ENCODE peak calls at places on chromosome 16, in eight cellular contexts. S is fibroblast of the conjunctiva; T is heart left ventricle; W is activated effector memory CD4-positive, alpha-beta T cell treated with anti-CD3 and anti-CD28 coated beads, Interleukin-2, amount 50 U/mL, for 16 hours; A is stimulated activated CD4-positive, alpha-beta T cell treated with anti-CD3 and anti-CD28 coated beads, Interleukin-1b, Interleukin-23, amount 100 ng/mL, for 4 hours; B is mucosa of descending colon; U is NCI-H1694 treated with DMSO at 0.1 percent for 48 hours; N is 8988T. E is an unnamed sample.

GRCh38 chr16:6643083-6643686 is 689.5 kb upstream of the RBFOX1 start:
- DNase-seq in S (peak; percentile 20), T (no peak), W (peak; percentile 68), A (peak; percentile 1), B (peak; percentile 82), U (peak; percentile 29), N (no peak), E (no peak)

GRCh38 chr16:2339521-2340484 is 725 bp downstream of the ABCA3 start:
- DNase-seq in S (no peak), T (peak; percentile 84), W (peak; percentile 75), A (peak; percentile 34), B (peak; percentile 50), U (no peak), N (peak; percentile 34), E (peak; percentile 68)

GRCh38 chr16:84839956-84840355 is 20.2 kb downstream of the CRISPLD2 start:
- DNase-seq in S (no peak), T (no peak), W (no peak), A (no peak), B (no peak), U (no peak), N (peak; percentile 76), E (peak; percentile 91)

GRCh38 chr16:85102106-85102630 is 10.1 kb downstream of the CIBAR2 start:
- DNase-seq in S (no peak), T (no peak), W (no peak), A (no peak), B (no peak), U (no peak), N (no peak), E (peak; percentile 64)

GRCh38 chr16:86595983-86596605 is 17.7 kb downstream of the FOXL1 start:
- DNase-seq in S (no peak), T (no peak), W (no peak), A (no peak), B (no peak), U (no peak), N (no peak), E (no peak)

GRCh38 chr16:3098459-3099394 is at the start of gene ZSCAN10:
- DNase-seq in S (no peak), T (peak; percentile 46), W (no peak), A (no peak), B (no peak), U (no peak), N (no peak), E (no peak)

GRCh38 chr16:88442811-88443576 is 10.1 kb upstream of the ZFPM1 start:
- DNase-seq in S (peak; percentile 26), T (peak; percentile 90), W (peak; percentile 94), A (peak; percentile 81), B (peak; percentile 82), U (no peak), N (peak; percentile 100), E (peak; percentile 100)

GRCh38 chr16:88681084-88681680 is 5.1 kb downstream of the SNAI3 start:
- DNase-seq in S (no peak), T (no peak), W (peak; percentile 81), A (no peak), B (peak; percentile 77), U (no peak), N (peak; percentile 91), E (no peak)

GRCh38 chr16:14399397-14400284 is 230.4 kb downstream of the PARN start:
- DNase-seq in S (peak; percentile 63), T (no peak), W (no peak), A (no peak), B (no peak), U (no peak), N (no peak), E (peak; percentile 80)

GRCh38 chr16:49012961-49013726 is 268.5 kb downstream of the CBLN1 start:
- DNase-seq in S (no peak), T (peak; percentile 80), W (no peak), A (no peak), B (no peak), U (peak; percentile 91), N (no peak), E (no peak)

GRCh38 chr16:1691276-1691675 is 13.2 kb downstream of the JPT2 start:
- DNase-seq in S (no peak), T (no peak), W (no peak), A (no peak), B (no peak), U (no peak), N (no peak), E (no peak)

GRCh38 chr16:3952342-3953131 is 72.0 kb upstream of the CREBBP start:
- DNase-seq in S (peak; percentile 87), T (peak; percentile 86), W (peak; percentile 8), A (no peak), B (peak; percentile 27), U (no peak), N (no peak), E (peak; percentile 95)

GRCh38 chr16:4506450-4506849 is 30.3 kb downstream of the HMOX2 start:
- DNase-seq in S (peak; percentile 77), T (no peak), W (peak; percentile 78), A (no peak), B (peak; percentile 79), U (peak; percentile 42), N (no peak), E (peak; percentile 95)

GRCh38 chr16:87068751-87069150 is 248.4 kb downstream of the C16orf95 start:
- DNase-seq in S (no peak), T (no peak), W (no peak), A (no peak), B (no peak), U (no peak), N (no peak), E (no peak)

GRCh38 chr16:50932348-50932916 is 190.5 kb downstream of the CYLD start:
- DNase-seq in S (no peak), T (no peak), W (no peak), A (no peak), B (no peak), U (no peak), N (no peak), E (no peak)

GRCh38 chr16:65601781-65602180 is 479.9 kb upstream of the CDH11 start:
- DNase-seq in S (no peak), T (no peak), W (no peak), A (no peak), B (no peak), U (no peak), N (no peak), E (no peak)

GRCh38 chr16:57372372-57373116 is at the start of gene CX3CL1:
- DNase-seq in S (no peak), T (peak; percentile 82), W (no peak), A (no peak), B (peak; percentile 78), U (no peak), N (no peak), E (peak; percentile 88)

GRCh38 chr16:48608871-48609452 is 1.0 kb downstream of the N4BP1 start:
- DNase-seq in S (no peak), T (no peak), W (peak; percentile 74), A (no peak), B (no peak), U (peak; percentile 3), N (no peak), E (peak; percentile 87)

E was measured in osteoblast.